ENCODE peak calls at places on chromosome 3, in five cellular contexts. E is activated naive CD4-positive, alpha-beta T cell; P is activated T-cell treated with anti-CD3 and anti-CD28 coated beads, Interleukin-2, amount 50 U/mL, for 1 hour; C is Ammon's horn; W is stimulated activated CD4-positive, alpha-beta T cell treated with anti-CD3 and anti-CD28 coated beads, Interleukin-12 subunit alpha, Interleukin-12 subunit beta, amount 100 ng/mL, for 4 hours. R is an unnamed sample.

GRCh38 chr3:45988804-45989203 is 6.8 kb downstream of the FYCO1 start:
- DNase-seq in E (no peak), P (no peak), C (no peak), W (no peak), R (no peak)

GRCh38 chr3:101148001-101148400 is 154.8 kb upstream of the ABI3BP start:
- DNase-seq in E (no peak), P (no peak), C (no peak), W (no peak), R (no peak)

GRCh38 chr3:114550155-114550554 is 256.3 kb downstream of the TIGIT start:
- DNase-seq in E (no peak), P (no peak), C (no peak), W (no peak), R (no peak)

GRCh38 chr3:71690222-71690821 is 34.9 kb downstream of the EIF4E3 start:
- DNase-seq in E (no peak), P (no peak), C (no peak), W (no peak), R (no peak)

GRCh38 chr3:172138792-172139507 is 99.6 kb downstream of the FNDC3B start:
- DNase-seq in E (no peak), P (no peak), C (peak; percentile 88), W (peak; percentile 12), R (no peak)

GRCh38 chr3:42473083-42473932 is 29.1 kb upstream of the VIPR1 start:
- DNase-seq in E (no peak), P (no peak), C (no peak), W (no peak), R (no peak)

GRCh38 chr3:193782280-193782654 is 189.3 kb downstream of the OPA1 start:
- DNase-seq in E (no peak), P (no peak), C (no peak), W (no peak), R (no peak)

GRCh38 chr3:13103416-13104058 is 30.3 kb upstream of the IQSEC1 start:
- DNase-seq in E (no peak), P (no peak), C (no peak), W (no peak), R (no peak)